ENCODE peak calls at places on chromosomes 2 and 18, in eight cellular contexts. Q, O, P, I, V, Y, J and N are unnamed samples.

GRCh38 chr2:208280234-208280633 is 14.2 kb downstream of the PIKFYVE start:
- DNase-seq in Q (no peak), P (no peak), O (no peak), I (no peak), J (no peak), V (no peak), Y (no peak), N (no peak)

GRCh38 chr2:113826346-113827285 is 63.3 kb upstream of the ACTR3 start:
- DNase-seq in J (no peak), P (no peak), Q (no peak), Y (no peak), I (no peak), V (no peak), O (no peak), N (no peak)

GRCh38 chr2:238136820-238137537 is 1.5 kb upstream of the KLHL30 start:
- DNase-seq in V (no peak), I (no peak), Y (no peak), O (peak), Q (peak), P (peak), J (peak), N (no peak)

GRCh38 chr18:36127866-36128845 is 984 bp downstream of the SLC39A6 start:
- DNase-seq in Y (no peak), O (peak), Q (no peak), I (no peak), P (no peak), J (peak), V (peak), N (no peak)

GRCh38 chr2:152320814-152321213 is 14.2 kb upstream of the FMNL2 start:
- DNase-seq in V (no peak), P (no peak), J (no peak), I (no peak), Y (no peak), Q (no peak), O (no peak), N (no peak)

GRCh38 chr2:200944467-200945394 is 18.7 kb downstream of the ORC2 start:
- DNase-seq in Y (no peak), I (no peak), Q (no peak), O (peak), J (peak), V (peak), P (no peak), N (peak)

GRCh38 chr2:230956827-230957755 is 32.0 kb upstream of the GPR55 start:
- DNase-seq in J (peak), Q (no peak), Y (no peak), I (no peak), P (peak), V (peak), O (peak), N (no peak)

GRCh38 chr2:6951046-6951445 is 33.8 kb downstream of the RNF144A start:
- DNase-seq in O (no peak), I (no peak), V (no peak), Y (no peak), J (no peak), Q (no peak), P (no peak), N (no peak)

GRCh38 chr2:239774142-239774462 is 251.0 kb downstream of the NDUFA10 start:
- DNase-seq in I (no peak), J (no peak), Y (no peak), Q (no peak), O (no peak), V (no peak), P (no peak), N (no peak)

GRCh38 chr2:216696751-216697560 is 1.6 kb upstream of the IGFBP5 start:
- DNase-seq in Y (no peak), I (no peak), O (peak), J (peak), V (no peak), Q (no peak), P (no peak), N (no peak)

GRCh38 chr2:162244559-162245031 is 1.4 kb upstream of the FAP start:
- DNase-seq in Y (no peak), J (peak), V (no peak), Q (no peak), P (peak), I (no peak), O (peak), N (peak)

GRCh38 chr2:232781765-232782164 is 5.4 kb upstream of the KCNJ13 start:
- DNase-seq in J (peak), O (peak), Q (no peak), V (no peak), P (no peak), I (no peak), Y (no peak), N (peak)

GRCh38 chr2:53572696-53573095 is 194.9 kb upstream of the CHAC2 start:
- DNase-seq in Y (no peak), Q (no peak), J (no peak), V (no peak), P (no peak), I (no peak), O (no peak), N (no peak)

GRCh38 chr2:190465060-190465459 is 56.9 kb downstream of the MFSD6 start:
- DNase-seq in O (no peak), Y (no peak), Q (no peak), J (no peak), I (no peak), P (no peak), V (no peak), N (no peak)

GRCh38 chr18:53843113-53843512 is 381.4 kb downstream of the MBD2 start:
- DNase-seq in Q (no peak), J (no peak), O (no peak), Y (no peak), V (no peak), I (no peak), P (no peak), N (no peak)

DNA sequence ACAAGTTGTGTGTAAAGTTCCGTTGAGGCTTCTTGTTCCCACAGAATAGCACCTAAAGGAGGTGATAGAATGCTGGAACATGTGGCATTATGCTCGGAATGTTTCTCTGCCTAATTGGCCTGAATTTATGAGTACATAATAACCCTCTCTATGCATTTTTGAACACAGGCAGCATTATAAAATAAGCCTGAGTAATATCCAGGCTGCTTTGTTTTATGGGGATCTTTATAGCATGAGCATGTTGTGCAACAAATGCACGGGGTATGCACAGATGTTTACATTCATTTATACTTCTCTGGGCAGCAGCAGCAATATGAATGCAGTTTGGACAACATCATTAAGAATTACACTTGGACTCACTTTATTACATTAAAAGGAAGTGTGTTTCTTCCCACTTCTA is 385.7 kb downstream of the MBD2 start:
- DNase-seq in Q (no peak), V (no peak), P (no peak), Y (no peak), J (no peak), I (no peak), O (no peak), N (no peak)
- H3K4me3 ChIP-seq in Q (no peak), V (no peak), P (no peak), Y (no peak), J (no peak), I (no peak), O (no peak), N (no peak)

GRCh38 chr2:85216051-85216431 is 82.8 kb downstream of the TCF7L1 start:
- DNase-seq in O (peak), Q (no peak), Y (no peak), V (no peak), I (no peak), P (no peak), J (no peak), N (no peak)
- H3K4me3 ChIP-seq in O (no peak), Q (no peak), Y (no peak), V (no peak), I (no peak), P (no peak), J (no peak), N (no peak)

GRCh38 chr2:133844214-133844892 is 276.1 kb upstream of the NCKAP5 start:
- DNase-seq in Q (peak), J (peak), Y (peak), I (peak), O (peak), P (no peak), V (peak), N (no peak)
- H3K4me3 ChIP-seq in Q (no peak), J (no peak), Y (no peak), I (no peak), O (no peak), P (no peak), V (no peak), N (no peak)

GRCh38 chr2:198321522-198322088 is 517.2 kb downstream of the PLCL1 start:
- DNase-seq in Q (no peak), J (no peak), I (no peak), Y (no peak), O (no peak), V (no peak), P (no peak), N (no peak)
- H3K4me3 ChIP-seq in Q (no peak), J (no peak), I (no peak), Y (no peak), O (no peak), V (no peak), P (no peak), N (no peak)

DNA sequence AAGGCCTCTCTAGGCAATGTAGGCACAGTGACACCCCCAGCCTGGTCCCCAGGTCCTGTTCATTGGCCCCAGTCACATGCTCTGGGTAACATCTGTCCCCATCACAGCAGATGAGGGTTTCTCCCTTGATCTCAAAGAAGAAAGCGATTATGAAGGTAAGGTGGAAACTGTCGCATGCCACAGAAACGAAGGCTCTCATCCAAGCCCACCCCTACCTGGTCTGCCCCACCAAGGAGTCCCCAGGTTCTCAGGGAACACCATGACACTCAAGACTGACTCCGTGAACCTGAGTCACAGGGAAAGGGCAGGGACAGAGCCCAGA is 4.7 kb downstream of the HS6ST1 start:
- DNase-seq in P (no peak), I (no peak), O (no peak), J (no peak), Q (no peak), V (no peak), Y (no peak), N (no peak)
- H3K4me3 ChIP-seq in P (no peak), I (no peak), O (no peak), J (no peak), Q (no peak), V (no peak), Y (no peak), N (no peak)